ENCODE peak calls at places on chromosomes 5 and 9, in seven cellular contexts. One of them, this sample, is unnamed.

GRCh38 chr5:88861213-88861612 is 21.8 kb downstream of the MEF2C start:
- DNase-seq in cardiac muscle cell: no peak
- DNase-seq in activated CD4-positive, alpha-beta T cell treated with anti-CD3 and anti-CD28 coated beads, Interleukin-2, amount 50 U/mL, for 1 hour: no peak
- DNase-seq in fibroblast of the aortic adventitia: peak; percentile 39
- DNase-seq in H1: no peak
- DNase-seq in nephron progenitor cell: no peak
- DNase-seq in aorta: no peak
- DNase-seq in this sample: no peak

GRCh38 chr9:120153258-120153657 is 426.7 kb downstream of the CDK5RAP2 start:
- DNase-seq in activated CD4-positive, alpha-beta T cell treated with anti-CD3 and anti-CD28 coated beads, Interleukin-2, amount 50 U/mL, for 1 hour: no peak
- DNase-seq in cardiac muscle cell: no peak
- DNase-seq in fibroblast of the aortic adventitia: no peak
- DNase-seq in nephron progenitor cell: no peak
- DNase-seq in H1: no peak
- DNase-seq in aorta: no peak
- DNase-seq in this sample: no peak

GRCh38 chr9:18467696-18468095 is 6.3 kb upstream of the ADAMTSL1 start:
- DNase-seq in nephron progenitor cell: no peak
- DNase-seq in cardiac muscle cell: no peak
- DNase-seq in H1: no peak
- DNase-seq in activated CD4-positive, alpha-beta T cell treated with anti-CD3 and anti-CD28 coated beads, Interleukin-2, amount 50 U/mL, for 1 hour: no peak
- DNase-seq in fibroblast of the aortic adventitia: no peak
- DNase-seq in aorta: no peak
- DNase-seq in this sample: no peak

GRCh38 chr9:114898741-114899140 is 31.6 kb downstream of the TNFSF8 start:
- DNase-seq in cardiac muscle cell: peak; percentile 29
- DNase-seq in H1: no peak
- DNase-seq in nephron progenitor cell: no peak
- DNase-seq in aorta: peak; percentile 69
- DNase-seq in fibroblast of the aortic adventitia: no peak
- DNase-seq in activated CD4-positive, alpha-beta T cell treated with anti-CD3 and anti-CD28 coated beads, Interleukin-2, amount 50 U/mL, for 1 hour: peak; percentile 74
- DNase-seq in this sample: no peak

GRCh38 chr9:16571127-16571848 is 299.2 kb downstream of the BNC2 start:
- DNase-seq in cardiac muscle cell: peak; percentile 35
- DNase-seq in fibroblast of the aortic adventitia: peak; percentile 43
- DNase-seq in aorta: no peak
- DNase-seq in nephron progenitor cell: no peak
- DNase-seq in H1: no peak
- DNase-seq in activated CD4-positive, alpha-beta T cell treated with anti-CD3 and anti-CD28 coated beads, Interleukin-2, amount 50 U/mL, for 1 hour: no peak
- DNase-seq in this sample: no peak

GRCh38 chr9:133669402-133669801 is 33.2 kb downstream of the DBH start:
- DNase-seq in aorta: no peak
- DNase-seq in H1: no peak
- DNase-seq in activated CD4-positive, alpha-beta T cell treated with anti-CD3 and anti-CD28 coated beads, Interleukin-2, amount 50 U/mL, for 1 hour: no peak
- DNase-seq in cardiac muscle cell: no peak
- DNase-seq in fibroblast of the aortic adventitia: no peak
- DNase-seq in nephron progenitor cell: no peak
- DNase-seq in this sample: no peak

GRCh38 chr5:126448720-126449119 is 25.5 kb downstream of the GRAMD2B start:
- DNase-seq in activated CD4-positive, alpha-beta T cell treated with anti-CD3 and anti-CD28 coated beads, Interleukin-2, amount 50 U/mL, for 1 hour: no peak
- DNase-seq in nephron progenitor cell: no peak
- DNase-seq in aorta: no peak
- DNase-seq in cardiac muscle cell: no peak
- DNase-seq in fibroblast of the aortic adventitia: no peak
- DNase-seq in H1: no peak
- DNase-seq in this sample: no peak

GRCh38 chr5:415928-416635 is 26.9 kb upstream of the EXOC3 start:
- DNase-seq in nephron progenitor cell: peak; percentile 29
- DNase-seq in aorta: no peak
- DNase-seq in cardiac muscle cell: no peak
- DNase-seq in activated CD4-positive, alpha-beta T cell treated with anti-CD3 and anti-CD28 coated beads, Interleukin-2, amount 50 U/mL, for 1 hour: no peak
- DNase-seq in fibroblast of the aortic adventitia: no peak
- DNase-seq in H1: no peak
- DNase-seq in this sample: no peak

GRCh38 chr5:139705191-139705590 is 57.0 kb downstream of the CXXC5 start:
- DNase-seq in nephron progenitor cell: no peak
- DNase-seq in aorta: no peak
- DNase-seq in cardiac muscle cell: no peak
- DNase-seq in activated CD4-positive, alpha-beta T cell treated with anti-CD3 and anti-CD28 coated beads, Interleukin-2, amount 50 U/mL, for 1 hour: no peak
- DNase-seq in H1: no peak
- DNase-seq in fibroblast of the aortic adventitia: no peak
- DNase-seq in this sample: peak; percentile 19

GRCh38 chr9:112631313-112631712 is 86.6 kb downstream of the INIP start:
- DNase-seq in aorta: no peak
- DNase-seq in fibroblast of the aortic adventitia: no peak
- DNase-seq in activated CD4-positive, alpha-beta T cell treated with anti-CD3 and anti-CD28 coated beads, Interleukin-2, amount 50 U/mL, for 1 hour: no peak
- DNase-seq in nephron progenitor cell: no peak
- DNase-seq in cardiac muscle cell: peak; percentile 5
- DNase-seq in H1: no peak
- DNase-seq in this sample: no peak

GRCh38 chr9:104009853-104010252 is 84.3 kb upstream of the SMC2 start:
- DNase-seq in cardiac muscle cell: peak; percentile 16
- DNase-seq in H1: no peak
- DNase-seq in fibroblast of the aortic adventitia: no peak
- DNase-seq in nephron progenitor cell: no peak
- DNase-seq in aorta: no peak
- DNase-seq in activated CD4-positive, alpha-beta T cell treated with anti-CD3 and anti-CD28 coated beads, Interleukin-2, amount 50 U/mL, for 1 hour: no peak
- DNase-seq in this sample: peak; percentile 13

GRCh38 chr5:37838933-37839341 is 904 bp downstream of the GDNF start:
- DNase-seq in cardiac muscle cell: no peak
- DNase-seq in fibroblast of the aortic adventitia: no peak
- DNase-seq in H1: no peak
- DNase-seq in nephron progenitor cell: peak; percentile 24
- DNase-seq in aorta: no peak
- DNase-seq in activated CD4-positive, alpha-beta T cell treated with anti-CD3 and anti-CD28 coated beads, Interleukin-2, amount 50 U/mL, for 1 hour: no peak
- DNase-seq in this sample: peak; percentile 33

GRCh38 chr9:126939821-126940221 is 25.2 kb downstream of the RALGPS1 start:
- DNase-seq in fibroblast of the aortic adventitia: no peak
- DNase-seq in nephron progenitor cell: no peak
- DNase-seq in activated CD4-positive, alpha-beta T cell treated with anti-CD3 and anti-CD28 coated beads, Interleukin-2, amount 50 U/mL, for 1 hour: no peak
- DNase-seq in cardiac muscle cell: no peak
- DNase-seq in aorta: no peak
- DNase-seq in H1: no peak
- DNase-seq in this sample: no peak

GRCh38 chr5:95086932-95087818 is 197.7 kb downstream of the MCTP1 start:
- DNase-seq in nephron progenitor cell: no peak
- DNase-seq in H1: no peak
- DNase-seq in fibroblast of the aortic adventitia: no peak
- DNase-seq in activated CD4-positive, alpha-beta T cell treated with anti-CD3 and anti-CD28 coated beads, Interleukin-2, amount 50 U/mL, for 1 hour: no peak
- DNase-seq in cardiac muscle cell: no peak
- DNase-seq in aorta: no peak
- DNase-seq in this sample: no peak

GRCh38 chr5:139177809-139178581 is 20.2 kb downstream of the SIL1 start:
- DNase-seq in aorta: peak; percentile 62
- DNase-seq in activated CD4-positive, alpha-beta T cell treated with anti-CD3 and anti-CD28 coated beads, Interleukin-2, amount 50 U/mL, for 1 hour: no peak
- DNase-seq in fibroblast of the aortic adventitia: peak; percentile 39
- DNase-seq in H1: no peak
- DNase-seq in cardiac muscle cell: no peak
- DNase-seq in nephron progenitor cell: no peak
- DNase-seq in this sample: peak; percentile 42

GRCh38 chr5:171521679-171522078 is 102.2 kb downstream of the FGF18 start:
- DNase-seq in activated CD4-positive, alpha-beta T cell treated with anti-CD3 and anti-CD28 coated beads, Interleukin-2, amount 50 U/mL, for 1 hour: no peak
- DNase-seq in H1: no peak
- DNase-seq in cardiac muscle cell: no peak
- DNase-seq in nephron progenitor cell: no peak
- DNase-seq in fibroblast of the aortic adventitia: no peak
- DNase-seq in aorta: no peak
- DNase-seq in this sample: no peak

GRCh38 chr9:95055851-95056551 is 261.5 kb downstream of the FANCC start:
- DNase-seq in H1: no peak
- DNase-seq in aorta: no peak
- DNase-seq in nephron progenitor cell: no peak
- DNase-seq in fibroblast of the aortic adventitia: peak; percentile 50
- DNase-seq in activated CD4-positive, alpha-beta T cell treated with anti-CD3 and anti-CD28 coated beads, Interleukin-2, amount 50 U/mL, for 1 hour: no peak
- DNase-seq in cardiac muscle cell: peak; percentile 61
- DNase-seq in this sample: peak; percentile 71

GRCh38 chr9:130433168-130433946 is 11.4 kb upstream of the ASS1 start:
- DNase-seq in H1: no peak
- DNase-seq in activated CD4-positive, alpha-beta T cell treated with anti-CD3 and anti-CD28 coated beads, Interleukin-2, amount 50 U/mL, for 1 hour: no peak
- DNase-seq in fibroblast of the aortic adventitia: no peak
- DNase-seq in nephron progenitor cell: peak; percentile 85
- DNase-seq in aorta: no peak
- DNase-seq in cardiac muscle cell: peak; percentile 69
- DNase-seq in this sample: peak; percentile 71

This sample was measured in astrocyte of the hippocampus.